ENCODE peak calls at places on chromosomes 12 and 14, in four cellular contexts. A, F, Q and B are unnamed samples.

GRCh38 chr14:36096090-36096489 is 80.4 kb downstream of the PTCSC3 start:
- DNase-seq in A (no peak), F (no peak), Q (no peak), B (no peak)

GRCh38 chr14:87409401-87409800 is 583.6 kb downstream of the GALC start:
- DNase-seq in A (no peak), F (no peak), Q (no peak), B (no peak)

GRCh38 chr14:98404811-98405210 is 867.2 kb downstream of the BCL11B start:
- DNase-seq in A (no peak), F (no peak), Q (no peak), B (no peak)

GRCh38 chr14:93538411-93538810 is 107.7 kb downstream of the UNC79 start:
- DNase-seq in A (no peak), F (no peak), Q (peak; percentile 16), B (peak; percentile 8)

GRCh38 chr12:66149702-66150398 is 19.3 kb upstream of the LLPH start:
- DNase-seq in A (no peak), F (peak; percentile 83), Q (no peak), B (no peak)

GRCh38 chr12:3751151-3752095 is 1.5 kb downstream of the CRACR2A start:
- DNase-seq in A (no peak), F (no peak), Q (no peak), B (no peak)

GRCh38 chr14:74754899-74755298 is 8.2 kb upstream of the YLPM1 start:
- DNase-seq in A (no peak), F (no peak), Q (no peak), B (no peak)

GRCh38 chr12:110314308-110314707 is 33.3 kb downstream of the ATP2A2 start:
- DNase-seq in A (no peak), F (no peak), Q (no peak), B (no peak)

GRCh38 chr14:23636317-23637211 is at the start of gene DHRS2:
- DNase-seq in A (no peak), F (no peak), Q (no peak), B (no peak)

GRCh38 chr14:75339059-75339458 is 60.4 kb downstream of the FOS start:
- DNase-seq in A (no peak), F (no peak), Q (no peak), B (no peak)

GRCh38 chr14:85542623-85543022 is 12.7 kb downstream of the FLRT2 start:
- DNase-seq in A (no peak), F (no peak), Q (no peak), B (no peak)

DNA sequence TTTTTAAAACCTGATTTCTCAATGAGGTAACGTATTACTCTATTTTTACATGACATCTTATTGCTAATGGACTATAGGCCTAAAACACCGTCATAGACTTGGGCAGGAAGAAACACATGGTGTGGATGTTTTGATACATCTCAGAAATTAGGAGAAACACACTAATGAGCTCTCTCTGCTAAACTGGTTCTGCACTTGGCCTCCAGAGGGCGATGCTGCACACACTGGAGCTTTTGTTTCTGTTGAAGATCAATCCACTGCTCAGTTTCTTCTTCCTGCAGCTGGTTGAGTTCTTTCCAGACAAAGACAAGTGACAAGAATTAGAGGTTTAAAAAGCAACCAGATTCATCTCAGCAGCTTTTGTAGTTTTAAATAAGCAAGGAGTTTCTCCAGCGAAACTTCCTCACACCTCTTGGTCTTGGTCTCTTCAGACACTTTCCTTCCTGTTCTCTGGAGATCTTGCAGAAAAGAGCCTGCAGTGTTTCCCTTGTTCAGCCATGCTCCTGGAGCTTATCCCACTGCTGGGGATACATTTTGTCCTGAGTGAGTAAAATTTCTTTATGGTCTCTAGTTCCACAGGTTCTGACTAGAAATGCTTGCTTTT is 178.5 kb upstream of the OR4E1 start:
- DNase-seq in A (no peak), F (no peak), Q (peak; percentile 70), B (peak; percentile 56)
- TF ChIP-seq CTCF in A (peak; percentile 59), F (peak; percentile 81), Q (peak; percentile 78), B (peak; percentile 64)

GRCh38 chr14:51395361-51395849 is 155.4 kb downstream of the TMX1 start:
- DNase-seq in A (peak; percentile 65), F (no peak), Q (peak; percentile 29), B (no peak)
- TF ChIP-seq CTCF in A (no peak), F (no peak), Q (no peak), B (no peak)

GRCh38 chr12:76119887-76120286 is 35.4 kb upstream of the NAP1L1 start:
- DNase-seq in A (no peak), F (no peak), Q (no peak), B (no peak)

GRCh38 chr12:76111209-76111749 is 26.8 kb upstream of the NAP1L1 start:
- DNase-seq in A (no peak), F (no peak), Q (no peak), B (no peak)

GRCh38 chr12:76117751-76118150 is 33.3 kb upstream of the NAP1L1 start:
- DNase-seq in A (no peak), F (no peak), Q (no peak), B (no peak)

GRCh38 chr12:76113800-76114757 is 29.6 kb upstream of the NAP1L1 start:
- DNase-seq in A (no peak), F (no peak), Q (no peak), B (no peak)

DNA sequence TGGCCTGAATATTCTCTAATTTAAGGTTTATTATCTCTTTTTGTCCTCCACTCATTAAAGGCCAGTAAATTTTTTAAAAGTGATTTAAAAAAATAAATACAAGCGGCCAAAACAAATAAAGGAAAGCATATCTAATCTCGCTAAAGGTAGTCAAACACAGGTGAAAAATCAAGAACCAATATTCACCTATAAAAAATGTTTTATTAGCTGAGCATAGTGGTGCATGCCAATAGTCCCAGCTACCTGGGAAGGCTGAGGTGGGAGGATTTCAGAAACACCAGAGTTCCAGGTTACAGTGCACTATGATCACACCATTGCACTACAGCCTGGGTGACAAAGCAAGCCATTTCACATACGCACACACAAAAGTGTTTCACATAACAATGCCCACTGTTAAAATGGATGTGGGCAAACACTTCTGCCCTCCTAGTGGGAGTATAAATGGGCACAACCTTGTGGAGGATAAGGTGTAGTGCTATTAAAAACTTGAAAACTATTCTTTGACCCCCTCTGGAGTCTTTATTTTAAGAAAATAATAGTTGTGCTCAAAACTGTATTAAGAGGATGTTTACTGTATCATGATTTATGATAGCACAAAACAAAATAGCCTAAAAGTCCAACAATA is 32.7 kb upstream of the NAP1L1 start:
- DNase-seq in A (no peak), F (no peak), Q (no peak), B (no peak)
- TF ChIP-seq CTCF in A (no peak), F (no peak), Q (no peak), B (no peak)

DNA sequence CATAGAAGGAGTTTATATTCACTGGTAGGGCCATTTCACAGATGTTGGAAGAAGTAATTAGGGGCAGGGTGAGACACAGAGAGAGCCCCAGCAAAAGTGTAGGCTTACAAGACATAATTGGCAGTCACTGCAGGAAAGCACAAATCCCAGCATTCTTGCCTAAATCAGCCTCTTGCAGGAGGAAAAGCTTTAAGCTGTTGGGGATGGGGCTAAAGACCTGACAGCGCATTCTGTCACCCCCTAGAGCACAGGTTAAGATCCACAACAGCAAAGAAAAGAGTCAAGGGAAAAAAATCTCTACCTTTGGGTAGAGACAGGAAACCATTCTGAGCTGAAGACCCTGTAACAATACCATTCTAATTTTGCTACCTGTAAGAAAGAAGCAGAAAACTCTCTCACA is 409.0 kb downstream of the DAD1 start:
- DNase-seq in A (no peak), F (no peak), Q (no peak), B (no peak)
- TF ChIP-seq CTCF in A (no peak), F (no peak), Q (no peak), B (no peak)

DNA sequence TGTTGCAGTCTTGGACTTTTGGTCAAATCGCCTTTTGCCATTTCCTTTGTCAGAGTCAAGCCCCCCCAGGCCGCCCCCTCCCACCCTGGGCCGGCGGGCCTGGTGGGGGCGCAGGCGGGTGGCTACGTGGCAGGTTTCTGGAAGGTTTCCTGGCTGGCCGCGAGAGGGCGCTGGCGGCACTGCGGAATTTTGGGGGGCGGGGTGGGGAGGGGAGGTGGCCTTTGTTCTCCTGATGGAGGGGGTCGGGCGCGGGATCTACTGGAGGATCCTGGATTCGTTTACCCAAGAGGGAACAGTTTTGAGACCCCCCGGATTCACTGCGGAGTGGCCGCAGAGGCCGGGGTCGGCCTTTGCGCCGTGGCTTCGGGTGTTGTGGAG is 1.2 kb downstream of the MEG3 start:
- DNase-seq in A (no peak), F (no peak), Q (no peak), B (no peak)
- TF ChIP-seq CTCF in A (peak; percentile 35), F (peak; percentile 14), Q (no peak), B (no peak)

DNA sequence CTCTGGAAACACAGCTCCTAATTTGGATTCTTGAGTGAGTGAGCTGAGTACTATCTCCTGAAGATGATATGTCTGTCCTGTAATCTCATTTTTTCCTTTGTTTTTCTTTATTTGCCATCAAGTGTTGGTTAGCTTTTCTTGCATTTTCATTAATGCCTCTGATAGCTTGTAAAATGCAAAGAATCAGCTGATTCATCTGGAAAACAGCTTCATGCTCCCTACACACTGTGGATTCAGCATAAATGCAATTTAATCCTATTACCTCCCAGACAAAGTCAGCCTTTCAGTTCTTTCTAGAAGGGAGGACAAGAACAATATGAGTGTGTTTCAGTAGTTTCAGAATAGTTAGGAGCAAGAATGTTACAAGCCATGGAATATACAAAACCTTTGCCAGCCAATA is 79.4 kb downstream of the DACT1 start:
- DNase-seq in A (no peak), F (no peak), Q (no peak), B (no peak)
- TF ChIP-seq CTCF in A (no peak), F (no peak), Q (no peak), B (no peak)

DNA sequence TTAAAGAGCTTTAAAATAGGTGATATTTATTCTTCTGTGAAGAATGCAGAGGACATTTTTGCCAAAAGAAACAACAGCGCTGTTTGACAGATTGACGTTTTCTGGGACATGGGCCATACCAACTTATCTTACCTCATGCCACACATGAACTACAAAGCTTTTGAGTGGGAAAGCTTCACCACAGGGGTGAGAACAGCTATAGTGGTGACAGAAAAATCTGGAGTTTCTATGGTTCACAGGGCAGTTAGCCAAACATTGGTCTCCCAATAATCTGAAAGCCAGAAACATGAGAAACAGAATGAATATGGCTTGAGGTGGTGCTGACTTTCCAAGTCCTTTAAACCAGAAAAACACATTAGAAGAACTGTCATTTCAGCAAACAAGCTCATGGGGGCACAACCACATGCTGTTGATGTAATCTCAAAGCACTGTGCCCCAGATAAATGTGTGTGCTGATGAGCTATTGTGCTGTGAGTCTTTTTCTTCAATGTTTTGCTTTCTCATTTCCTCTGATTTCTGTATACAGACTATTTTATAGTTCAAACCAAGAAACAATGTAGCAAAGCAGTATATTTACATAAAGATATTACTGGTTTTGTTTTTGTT is 905.4 kb downstream of the SLC16A7 start:
- DNase-seq in A (no peak), F (no peak), Q (no peak), B (peak; percentile 10)
- TF ChIP-seq CTCF in A (no peak), F (no peak), Q (no peak), B (no peak)